ENCODE peak calls at places on chromosomes 4 and X, in eight cellular contexts. J, I, E, R, U, W, X and M are unnamed samples.
A peak's percentile ranks its signal among the peaks of the same experiment; 100 is the strongest.

GRCh38 chr4:98516042-98516440 is 142.4 kb downstream of the TSPAN5 start:
- DNase-seq in J (no peak), I (no peak), E (no peak), R (peak; percentile 55), U (no peak), W (no peak), X (no peak), M (no peak)

GRCh38 chrX:136268051-136269048 is 17.1 kb upstream of the MAP7D3 start:
- DNase-seq in J (no peak), I (no peak), E (no peak), R (no peak), U (peak; percentile 7), W (peak; percentile 46), X (peak; percentile 63), M (no peak)

GRCh38 chrX:23900220-23900797 is 7.4 kb downstream of the APOO start:
- DNase-seq in J (no peak), I (no peak), E (no peak), R (no peak), U (no peak), W (no peak), X (no peak), M (no peak)

GRCh38 chr4:18075823-18076433 is 54.4 kb upstream of the LCORL start:
- DNase-seq in J (peak; percentile 35), I (no peak), E (peak; percentile 50), R (no peak), U (peak; percentile 6), W (no peak), X (peak; percentile 78), M (peak; percentile 28)

GRCh38 chr4:24473309-24473721 is 111.0 kb downstream of the DHX15 start:
- DNase-seq in J (no peak), I (no peak), E (no peak), R (peak; percentile 38), U (no peak), W (no peak), X (peak; percentile 13), M (no peak)

GRCh38 chr4:102684605-102685052 is 76.1 kb downstream of the MANBA start:
- DNase-seq in J (no peak), I (no peak), E (no peak), R (no peak), U (no peak), W (no peak), X (no peak), M (no peak)

GRCh38 chr4:121070696-121071639 is 1.4 kb downstream of the NDNF start:
- DNase-seq in J (no peak), I (no peak), E (peak; percentile 79), R (peak; percentile 14), U (no peak), W (peak; percentile 80), X (no peak), M (no peak)

GRCh38 chrX:131729295-131729694 is 185.4 kb downstream of the OR13H1 start:
- DNase-seq in J (no peak), I (no peak), E (no peak), R (no peak), U (peak; percentile 74), W (no peak), X (no peak), M (no peak)

GRCh38 chr4:119692001-119692400 is 63.4 kb upstream of the PDE5A start:
- DNase-seq in J (no peak), I (no peak), E (no peak), R (no peak), U (no peak), W (no peak), X (no peak), M (no peak)